ENCODE peak calls at places on chromosomes 1 and 21, in five cellular contexts. N is EH, D is NCI-H1417, X is neural crest cell, J is iris pigment epithelial cell. V is an unnamed sample.

GRCh38 chr1:160777486-160778089 is 18.4 kb upstream of the LY9 start:
- DNase-seq in D (peak), X (peak), N (peak), J (no peak), V (peak)

GRCh38 chr1:221712198-221712684 is 29.6 kb downstream of the DUSP10 start:
- DNase-seq in D (no peak), N (peak), J (peak), X (no peak), V (peak)

GRCh38 chr1:1124786-1125642 is 9.1 kb upstream of the C1orf159 start:
- DNase-seq in J (no peak), X (no peak), N (no peak), D (no peak), V (no peak)

GRCh38 chr1:160189649-160190625 is at the start of gene CASQ1:
- DNase-seq in J (no peak), N (peak), X (no peak), D (peak), V (peak)

GRCh38 chr1:117036018-117036421 is 24.1 kb upstream of the TTF2 start:
- DNase-seq in N (no peak), J (no peak), X (no peak), D (no peak), V (no peak)

GRCh38 chr21:35469446-35469845 is 420.3 kb upstream of the RUNX1 start:
- DNase-seq in J (no peak), X (no peak), D (no peak), N (peak), V (peak)

GRCh38 chr1:33155877-33156538 is 25.8 kb downstream of the TRIM62 start:
- DNase-seq in D (no peak), J (no peak), N (no peak), X (no peak), V (no peak)

GRCh38 chr1:245605480-245606156 is 450.8 kb downstream of the KIF26B start:
- DNase-seq in J (peak), D (no peak), X (no peak), N (peak), V (peak)

GRCh38 chr1:47223174-47223920 is 8.7 kb downstream of the TAL1 start:
- DNase-seq in X (no peak), J (no peak), D (no peak), N (no peak), V (no peak)

GRCh38 chr1:225877570-225877969 is 4.6 kb downstream of the TMEM63A start:
- DNase-seq in D (peak), X (peak), J (peak), N (peak), V (peak)

GRCh38 chr1:117673405-117673804 is 67.6 kb downstream of the TENT5C start:
- DNase-seq in N (peak), J (peak), X (no peak), D (no peak), V (peak)

GRCh38 chr1:209409786-209410185 is 173.7 kb upstream of the CAMK1G start:
- DNase-seq in X (no peak), D (no peak), J (peak), N (peak), V (peak)

GRCh38 chr1:36223373-36223995 is 759 bp upstream of the THRAP3 start:
- DNase-seq in D (no peak), N (peak), J (peak), X (no peak), V (peak)

GRCh38 chr1:209627349-209628196 is 24.7 kb downstream of the LAMB3 start:
- DNase-seq in X (peak), N (peak), J (peak), D (peak), V (peak)

GRCh38 chr1:246306415-246307037 is 200.6 kb downstream of the SMYD3 start:
- DNase-seq in D (no peak), X (no peak), N (peak), J (no peak), V (no peak)

GRCh38 chr1:39988618-39989343 is 33.8 kb downstream of the MFSD2A start:
- DNase-seq in D (peak), X (no peak), J (peak), N (no peak), V (no peak)

GRCh38 chr21:26028183-26028582 is 142.4 kb downstream of the APP start:
- DNase-seq in X (no peak), N (no peak), D (no peak), J (no peak), V (no peak)

GRCh38 chr1:10738125-10738746 is 58.2 kb downstream of the CASZ1 start:
- DNase-seq in J (no peak), D (peak), N (no peak), X (no peak), V (no peak)

GRCh38 chr1:51861669-51862068 is 16.9 kb downstream of the NRDC start:
- DNase-seq in X (no peak), J (peak), N (peak), D (no peak), V (no peak)

GRCh38 chr21:21740207-21740606 is 742.0 kb downstream of the NCAM2 start:
- DNase-seq in D (no peak), J (no peak), X (no peak), N (peak), V (peak)